ENCODE peak calls at places on chromosomes 11 and 22, in four cellular contexts. J is T-cell, C is activated T-cell treated with anti-CD3 and anti-CD28 coated beads for 1 hour, K is ELR. S is an unnamed sample.

GRCh38 chr11:34426766-34427170 is 12.0 kb upstream of the CAT start:
- DNase-seq in J (no peak), K (no peak), C (no peak), S (no peak)

GRCh38 chr22:27670701-27671412 is 130.7 kb downstream of the MN1 start:
- DNase-seq in C (no peak), K (peak), J (no peak), S (no peak)

GRCh38 chr11:123797065-123797940 is 8.8 kb downstream of the OR6M1 start:
- DNase-seq in C (no peak), K (no peak), J (no peak), S (no peak)

GRCh38 chr11:119904636-119905035 is 175.6 kb upstream of the NECTIN1 start:
- DNase-seq in C (no peak), J (no peak), K (no peak), S (no peak)

GRCh38 chr11:123628936-123629683 is 25.3 kb downstream of the SCN3B start:
- DNase-seq in C (no peak), J (no peak), K (peak), S (no peak)

GRCh38 chr11:118152552-118153471 is at the start of gene SCN4B:
- DNase-seq in J (no peak), C (no peak), K (peak), S (no peak)

GRCh38 chr11:117749541-117749910 is 47.5 kb downstream of the DSCAML1 start:
- DNase-seq in K (no peak), C (no peak), J (no peak), S (no peak)

GRCh38 chr11:47889714-47890441 is 41.7 kb upstream of the NUP160 start:
- DNase-seq in J (no peak), K (no peak), C (no peak), S (no peak)

GRCh38 chr11:975824-976223 is 50.2 kb downstream of the AP2A2 start:
- DNase-seq in K (peak), C (no peak), J (no peak), S (no peak)

GRCh38 chr22:32005453-32005852 is 37.6 kb upstream of the SLC5A1 start:
- DNase-seq in C (no peak), J (no peak), K (peak), S (no peak)

GRCh38 chr22:17423616-17424015 is 54.4 kb downstream of the CECR2 start:
- DNase-seq in K (no peak), J (no peak), C (no peak), S (no peak)

GRCh38 chr22:26536056-26536761 is 23.9 kb upstream of the TFIP11 start:
- DNase-seq in K (no peak), C (no peak), J (no peak), S (no peak)

S was measured in memory B cell.